ENCODE peak calls at places on chromosomes 5 and 9, in five cellular contexts. H is gastrocnemius medialis, Y is GM13977, Q is neural progenitor cell, K is B cell. B is an unnamed sample.

GRCh38 chr9:35749515-35750255 is 598 bp downstream of the RGP1 start:
- DNase-seq in H (no peak), Y (peak; percentile 45), Q (peak; percentile 41), K (peak; percentile 59), B (peak; percentile 50)

GRCh38 chr5:85182344-85182743 is 797.7 kb upstream of the EDIL3 start:
- DNase-seq in H (no peak), Y (no peak), Q (no peak), K (no peak), B (no peak)

GRCh38 chr5:96614110-96614691 is 48.0 kb upstream of the CAST start:
- DNase-seq in H (peak; percentile 57), Y (peak; percentile 65), Q (peak; percentile 85), K (peak; percentile 52), B (peak; percentile 51)

GRCh38 chr5:39024005-39024404 is 50.2 kb downstream of the RICTOR start:
- DNase-seq in H (no peak), Y (no peak), Q (peak; percentile 44), K (no peak), B (no peak)

GRCh38 chr5:140322751-140323731 is 20.1 kb upstream of the PFDN1 start:
- DNase-seq in H (no peak), Y (no peak), Q (peak; percentile 33), K (no peak), B (no peak)

GRCh38 chr5:37424441-37424840 is 45.3 kb downstream of the WDR70 start:
- DNase-seq in H (no peak), Y (no peak), Q (no peak), K (no peak), B (no peak)

GRCh38 chr9:132773764-132774339 is 103.6 kb downstream of the GTF3C4 start:
- DNase-seq in H (no peak), Y (no peak), Q (no peak), K (no peak), B (no peak)

GRCh38 chr5:95864944-95865504 is 42.5 kb upstream of the GLRX start:
- DNase-seq in H (no peak), Y (no peak), Q (peak; percentile 34), K (no peak), B (no peak)

GRCh38 chr9:35814106-35814840 is 569 bp downstream of the HINT2 start:
- DNase-seq in H (no peak), Y (peak; percentile 49), Q (peak; percentile 91), K (no peak), B (peak; percentile 48)

GRCh38 chr5:132064140-132064539 is 3.7 kb downstream of the IL3 start:
- DNase-seq in H (no peak), Y (no peak), Q (no peak), K (no peak), B (no peak)

GRCh38 chr9:137878957-137879555 is 1.5 kb downstream of the CACNA1B start:
- DNase-seq in H (no peak), Y (no peak), Q (no peak), K (no peak), B (no peak)

GRCh38 chr5:127601111-127601510 is 47.8 kb upstream of the CTXN3 start:
- DNase-seq in H (no peak), Y (no peak), Q (no peak), K (no peak), B (no peak)

GRCh38 chr5:77360381-77360780 is 131.7 kb downstream of the WDR41 start:
- DNase-seq in H (no peak), Y (no peak), Q (no peak), K (no peak), B (no peak)

GRCh38 chr5:167639213-167639612 is 652.2 kb upstream of the WWC1 start:
- DNase-seq in H (no peak), Y (no peak), Q (no peak), K (no peak), B (no peak)

GRCh38 chr5:10192309-10192708 is 57.4 kb downstream of the ATPSCKMT start:
- DNase-seq in H (no peak), Y (no peak), Q (no peak), K (no peak), B (no peak)

GRCh38 chr5:73365301-73365853 is 83.2 kb downstream of the FOXD1 start:
- DNase-seq in H (no peak), Y (no peak), Q (no peak), K (no peak), B (no peak)

GRCh38 chr9:125444166-125444565 is 182.5 kb downstream of the GAPVD1 start:
- DNase-seq in H (no peak), Y (no peak), Q (no peak), K (no peak), B (no peak)

GRCh38 chr5:1909346-1909985 is 26.7 kb upstream of the IRX4 start:
- DNase-seq in H (no peak), Y (no peak), Q (no peak), K (no peak), B (no peak)

GRCh38 chr5:141677415-141677814 is 4.6 kb downstream of the ARAP3 start:
- DNase-seq in H (no peak), Y (no peak), Q (peak; percentile 53), K (no peak), B (no peak)

GRCh38 chr5:168779333-168779732 is 200.2 kb upstream of the PANK3 start:
- DNase-seq in H (no peak), Y (no peak), Q (no peak), K (no peak), B (no peak)

GRCh38 chr9:130352081-130352480 is 86.5 kb downstream of the HMCN2 start:
- DNase-seq in H (no peak), Y (no peak), Q (no peak), K (peak; percentile 21), B (no peak)

GRCh38 chr9:115850548-115851304 is 302.9 kb upstream of the PAPPA start:
- DNase-seq in H (no peak), Y (no peak), Q (no peak), K (no peak), B (no peak)

GRCh38 chr5:119655081-119655480 is 25.7 kb downstream of the FAM170A start:
- DNase-seq in H (no peak), Y (no peak), Q (no peak), K (no peak), B (no peak)

GRCh38 chr9:116100711-116101111 is 52.9 kb upstream of the PAPPA start:
- DNase-seq in H (no peak), Y (no peak), Q (no peak), K (no peak), B (no peak)

GRCh38 chr5:15248731-15249130 is 251.2 kb upstream of the FBXL7 start:
- DNase-seq in H (no peak), Y (no peak), Q (no peak), K (no peak), B (no peak)

GRCh38 chr5:87069974-87070608 is 197.6 kb upstream of the RASA1 start:
- DNase-seq in H (no peak), Y (peak; percentile 31), Q (peak; percentile 6), K (peak; percentile 36), B (peak; percentile 32)
- TF ChIP-seq CTCF in H (no peak), Y (peak; percentile 53), Q (peak; percentile 33), K (peak; percentile 40), B (peak; percentile 43)

DNA sequence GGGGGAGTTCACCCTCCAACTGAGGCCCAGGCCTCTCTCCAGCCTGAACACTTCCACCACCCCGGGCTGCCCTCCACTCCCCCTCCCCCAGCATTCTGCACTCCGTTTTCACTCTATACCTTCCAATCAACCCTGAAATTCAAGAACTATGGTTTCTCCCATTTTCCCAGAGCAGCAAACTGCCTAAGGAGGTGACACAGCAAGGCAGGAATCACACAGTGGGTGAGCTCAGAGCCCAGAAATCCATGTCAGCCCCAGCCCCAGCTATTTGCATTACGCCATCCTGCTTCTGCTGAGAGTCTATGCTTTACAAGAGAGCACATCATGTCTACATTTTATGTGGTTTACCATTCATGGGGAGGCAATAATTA is 12.0 kb downstream of the MSX2 start:
- DNase-seq in H (no peak), Y (no peak), Q (no peak), K (no peak), B (no peak)
- TF ChIP-seq CTCF in H (no peak), Y (no peak), Q (no peak), K (no peak), B (no peak)

GRCh38 chr5:177300236-177300880 is 3.2 kb downstream of the RAB24 start:
- DNase-seq in H (no peak), Y (peak; percentile 55), Q (no peak), K (peak; percentile 82), B (peak; percentile 58)
- TF ChIP-seq CTCF in H (no peak), Y (no peak), Q (no peak), K (no peak), B (no peak)

DNA sequence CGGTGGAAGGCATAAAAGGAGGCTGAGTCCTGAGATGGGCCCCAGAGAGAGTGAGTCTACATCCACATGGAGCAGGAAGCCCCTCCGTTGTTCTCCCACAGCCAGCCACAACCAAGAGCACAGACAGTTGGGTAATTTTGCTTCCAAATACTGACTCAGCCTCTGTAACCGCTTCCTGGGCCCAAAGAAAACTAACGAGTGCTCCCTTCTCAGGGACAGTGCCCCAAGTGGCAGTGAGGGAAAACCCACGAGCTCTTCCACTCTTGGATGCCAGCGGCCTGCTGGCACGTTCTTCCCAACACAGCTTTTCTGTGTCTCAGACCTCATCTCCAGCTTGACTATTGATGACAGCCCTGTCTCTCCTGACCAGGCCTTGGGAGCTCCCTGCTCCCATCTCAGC is 207.6 kb downstream of the FSTL4 start:
- DNase-seq in H (no peak), Y (no peak), Q (no peak), K (no peak), B (no peak)
- TF ChIP-seq CTCF in H (no peak), Y (no peak), Q (peak; percentile 42), K (no peak), B (no peak)

DNA sequence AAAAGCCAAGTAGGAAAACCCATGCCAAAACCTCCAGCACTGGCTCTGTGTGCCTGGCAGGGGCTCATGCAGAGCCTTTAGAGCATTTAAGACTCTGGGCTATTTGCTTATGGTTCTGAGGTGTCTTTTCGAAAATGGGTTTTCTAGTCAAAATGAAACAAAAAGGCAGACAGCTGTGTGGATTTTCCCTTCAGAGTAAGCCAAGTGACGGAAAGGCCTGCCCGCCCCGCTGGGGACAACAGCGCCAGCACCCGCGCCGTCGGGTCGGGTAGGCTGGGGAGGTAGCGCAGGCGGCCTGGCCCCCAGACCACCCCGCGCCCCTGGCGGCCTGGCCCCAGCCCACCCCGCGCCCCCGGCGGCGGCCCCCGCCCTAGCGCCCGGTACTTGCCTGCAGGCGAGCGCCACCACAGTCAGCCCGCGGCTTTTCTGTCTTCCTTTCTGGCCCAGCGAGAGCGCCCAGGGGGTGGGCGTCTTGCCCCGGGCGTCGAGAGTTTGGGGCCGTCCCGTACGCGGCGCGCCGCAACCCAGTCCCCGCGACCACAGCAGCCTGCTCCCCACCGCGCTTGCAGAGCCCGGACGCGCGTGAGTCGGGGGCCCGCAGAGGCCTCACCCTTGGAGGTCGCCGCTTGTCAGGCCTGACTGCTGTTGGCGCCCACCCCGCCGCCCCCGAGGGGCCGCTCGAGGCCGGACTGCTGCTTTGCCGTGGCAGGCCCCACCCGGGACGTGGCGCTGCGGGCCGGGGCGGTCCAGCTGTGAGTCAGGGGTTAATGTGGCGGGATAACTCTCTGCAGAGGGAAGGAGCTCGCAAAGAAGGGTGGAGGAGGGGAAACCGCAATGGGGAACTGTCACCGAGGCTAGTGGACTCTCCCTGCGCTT is at the start of gene TICAM2:
- DNase-seq in H (peak; percentile 52), Y (peak; percentile 88), Q (peak; percentile 76), K (peak; percentile 86), B (peak; percentile 83)
- TF ChIP-seq CTCF in H (no peak), Y (peak; percentile 29), Q (peak; percentile 46), K (peak; percentile 54), B (no peak)

B was measured in GM10248.